ENCODE peak calls at places on chromosomes 11 and 22, in four cellular contexts. N is thoracic aorta; Y is CD8-positive, alpha-beta T cell; E is upper lobe of right lung. P is an unnamed sample. For H3K27me3, the result is how much of the 10 kb centered on the place peaks cover.

GRCh38 chr22:42945027-42945426 is 69.9 kb downstream of the PACSIN2 start:
- DNase-seq in E (no peak), Y (no peak), N (no peak), P (no peak)

GRCh38 chr11:130464289-130464812 is 15.9 kb downstream of the ADAMTS15 start:
- DNase-seq in Y (no peak), E (no peak), N (no peak), P (no peak)

GRCh38 chr11:72239849-72240460 is 4.0 kb downstream of the PHOX2A start:
- DNase-seq in E (peak), N (no peak), Y (no peak), P (peak)

GRCh38 chr22:48858856-48859255 is 968.8 kb downstream of the BRD1 start:
- DNase-seq in N (no peak), E (no peak), Y (no peak), P (no peak)

GRCh38 chr11:14380947-14381555 is 22.1 kb upstream of the RRAS2 start:
- DNase-seq in N (no peak), E (peak), Y (peak), P (peak)

GRCh38 chr11:59429924-59430516 is 3.8 kb upstream of the OR5A2 start:
- DNase-seq in N (no peak), Y (no peak), E (no peak), P (no peak)

GRCh38 chr11:43756575-43756974 is 76.0 kb downstream of the HSD17B12 start:
- DNase-seq in E (no peak), N (no peak), Y (no peak), P (no peak)

GRCh38 chr22:23677701-23677995 is 13.2 kb upstream of the RGL4 start:
- DNase-seq in Y (no peak), E (no peak), N (no peak), P (no peak)

GRCh38 chr22:43042101-43042780 is 27.3 kb upstream of the PACSIN2 start:
- DNase-seq in Y (no peak), E (no peak), N (no peak), P (no peak)

GRCh38 chr11:340539-341512 is 20.2 kb upstream of the IFITM3 start:
- DNase-seq in E (no peak), N (no peak), Y (no peak), P (no peak)

GRCh38 chr11:14237333-14237988 is 121.5 kb downstream of the RRAS2 start:
- DNase-seq in Y (no peak), E (no peak), N (no peak), P (no peak)

GRCh38 chr11:118641463-118642019 is 34.1 kb downstream of the PHLDB1 start:
- DNase-seq in N (no peak), E (no peak), Y (no peak), P (no peak)

GRCh38 chr11:74749965-74750296 is 1.3 kb downstream of the RNF169 start:
- DNase-seq in N (no peak), Y (no peak), E (no peak), P (no peak)

GRCh38 chr11:114056409-114056808 is 3.1 kb upstream of the ZBTB16 start:
- DNase-seq in Y (no peak), E (no peak), N (no peak), P (no peak)

GRCh38 chr11:45170484-45170883 is 24.0 kb downstream of the PRDM11 start:
- DNase-seq in N (no peak), E (peak), Y (no peak), P (no peak)

GRCh38 chr22:35418088-35418487 is 18.1 kb downstream of the MCM5 start:
- DNase-seq in Y (no peak), N (no peak), E (no peak), P (no peak)

GRCh38 chr11:44863231-44863630 is 87.5 kb downstream of the TP53I11 start:
- DNase-seq in Y (no peak), N (no peak), E (no peak), P (no peak)

GRCh38 chr11:85167471-85167870 is 459.7 kb downstream of the DLG2 start:
- DNase-seq in E (no peak), N (no peak), Y (no peak), P (no peak)

GRCh38 chr11:58006940-58007339 is 16.7 kb upstream of the OR9Q1 start:
- DNase-seq in N (no peak), Y (no peak), E (no peak), P (no peak)

GRCh38 chr11:73077454-73077853 is 64.7 kb downstream of the FCHSD2 start:
- DNase-seq in N (no peak), Y (no peak), E (no peak), P (no peak)

GRCh38 chr22:50691521-50691920 is 18.9 kb downstream of the SHANK3 start:
- DNase-seq in N (no peak), E (no peak), Y (no peak), P (no peak)

GRCh38 chr11:122192634-122193245 is 76.7 kb upstream of the BLID start:
- DNase-seq in N (no peak), E (no peak), Y (no peak), P (no peak)

DNA sequence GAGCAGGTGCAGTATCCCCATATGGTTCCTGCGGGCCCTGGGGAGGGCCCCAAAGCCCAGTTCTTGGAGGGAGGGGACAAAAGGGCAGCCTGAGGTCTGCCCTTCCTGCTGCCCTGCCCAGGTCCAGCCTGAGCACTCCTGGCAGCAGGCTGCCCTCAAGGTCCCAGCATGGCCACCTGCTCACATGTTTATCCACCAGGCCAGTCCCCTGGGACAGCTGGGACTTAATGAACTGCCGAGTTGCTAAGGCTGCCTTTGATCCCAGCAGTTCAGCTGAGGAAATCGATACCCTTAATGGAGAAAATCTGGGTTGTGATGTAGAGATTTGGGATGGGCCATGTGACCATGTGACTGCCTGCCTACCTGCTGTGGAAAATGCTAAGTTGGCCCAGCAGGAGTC is 146.2 kb downstream of the TRIM29 start:
- DNase-seq in N (no peak), E (peak), Y (no peak), P (no peak)
- H3K27me3 ChIP-seq in N (under half), E (under half), Y (under half), P (under half)

DNA sequence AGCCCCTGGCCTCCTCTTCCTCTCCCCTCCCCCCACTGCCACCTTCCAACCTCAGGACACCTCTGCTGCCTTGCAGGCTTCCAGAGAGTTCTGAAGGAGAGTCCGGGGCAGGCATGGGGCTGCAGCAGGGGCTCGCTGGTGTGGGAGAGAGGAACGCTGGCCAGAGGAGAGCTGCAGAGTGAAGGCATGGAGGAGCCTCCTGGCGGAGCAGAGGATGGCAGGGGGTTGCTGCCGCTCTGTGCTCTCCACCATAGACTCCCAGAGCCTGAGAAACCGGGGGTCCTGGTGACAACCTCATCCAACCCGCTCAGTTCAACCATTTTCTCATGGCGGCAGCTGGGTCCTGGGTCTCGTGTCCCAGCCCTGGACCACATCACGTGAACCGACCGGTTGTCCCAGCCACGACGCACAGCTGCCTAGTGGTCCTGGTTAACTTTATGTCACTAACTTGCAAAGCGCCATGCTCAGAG is 17.5 kb downstream of the MRGPRG start:
- DNase-seq in Y (no peak), E (peak), N (no peak), P (peak)
- H3K27me3 ChIP-seq in Y (under half), E (under half), N (under half), P (half or more)

GRCh38 chr11:27699242-27699925 is 871 bp downstream of the BDNF start:
- DNase-seq in N (no peak), Y (no peak), E (peak), P (no peak)

GRCh38 chr11:27698872-27699241 is 1.4 kb downstream of the BDNF start:
- DNase-seq in Y (peak), N (no peak), E (peak), P (peak)

GRCh38 chr11:27701262-27702105 is 1.2 kb upstream of the BDNF start:
- DNase-seq in E (peak), N (no peak), Y (no peak), P (no peak)

GRCh38 chr11:27700351-27701261 is at the start of gene BDNF:
- DNase-seq in Y (no peak), N (no peak), E (peak), P (no peak)

GRCh38 chr11:27699926-27700350 is 317 bp downstream of the BDNF start:
- DNase-seq in E (peak), N (no peak), Y (no peak), P (no peak)
- H3K27me3 ChIP-seq in E (half or more), N (under half), Y (under half), P (half or more)

GRCh38 chr22:46047226-46047625 is 70.3 kb upstream of the WNT7B start:
- DNase-seq in Y (no peak), N (no peak), E (peak), P (peak)
- H3K27me3 ChIP-seq in Y (under half), N (under half), E (under half), P (under half)

GRCh38 chr11:107590460-107591097 is 368 bp upstream of the ELMOD1 start:
- DNase-seq in E (no peak), N (no peak), Y (no peak), P (no peak)
- H3K27me3 ChIP-seq in E (half or more), N (under half), Y (under half), P (half or more)

P was measured in suprapubic skin.